ENCODE peak calls at places on chromosome 13, in five cellular contexts. S, T, Z, B and V are unnamed samples.

GRCh38 chr13:99655351-99656091 is 154.2 kb downstream of the TM9SF2 start:
- DNase-seq in S (no peak), Z (no peak), T (no peak), B (no peak), V (no peak)

GRCh38 chr13:92612892-92613291 is 613.7 kb upstream of the GPC6 start:
- DNase-seq in Z (no peak), T (no peak), S (no peak), B (no peak), V (no peak)

GRCh38 chr13:46728777-46729176 is 68.2 kb downstream of the ESD start:
- DNase-seq in S (no peak), B (no peak), Z (no peak), T (no peak), V (no peak)

GRCh38 chr13:75175575-75175974 is 306.4 kb downstream of the TBC1D4 start:
- DNase-seq in S (no peak), Z (no peak), B (no peak), T (no peak), V (no peak)

GRCh38 chr13:51556740-51557139 is 27.5 kb upstream of the WDFY2 start:
- DNase-seq in Z (no peak), S (no peak), T (no peak), B (no peak), V (no peak)

GRCh38 chr13:33642374-33643065 is 175.4 kb upstream of the RFC3 start:
- DNase-seq in S (peak), Z (peak), T (no peak), B (no peak), V (no peak)

GRCh38 chr13:74869846-74870245 is 612.1 kb downstream of the TBC1D4 start:
- DNase-seq in T (no peak), Z (no peak), S (no peak), B (no peak), V (no peak)

GRCh38 chr13:97328222-97328790 is 105.7 kb upstream of the RAP2A start:
- DNase-seq in S (no peak), Z (no peak), T (no peak), B (no peak), V (no peak)

GRCh38 chr13:75687145-75687763 is 51.1 kb downstream of the LMO7 start:
- DNase-seq in T (peak), S (no peak), B (no peak), Z (no peak), V (no peak)

GRCh38 chr13:36432106-36432544 is at the start of gene CCNA1:
- DNase-seq in T (no peak), B (no peak), Z (peak), S (peak), V (no peak)

GRCh38 chr13:59356607-59357006 is 807.1 kb downstream of the DIAPH3 start:
- DNase-seq in B (no peak), S (peak), Z (no peak), T (no peak), V (no peak)

GRCh38 chr13:41917641-41918040 is 43.3 kb downstream of the VWA8 start:
- DNase-seq in S (no peak), T (no peak), B (no peak), Z (no peak), V (no peak)

GRCh38 chr13:51785592-51786424 is 18.2 kb downstream of the DHRS12 start:
- DNase-seq in Z (peak), B (no peak), S (peak), T (no peak), V (no peak)

GRCh38 chr13:89967701-89968100 is 1379.8 kb upstream of the MIR17HG start:
- DNase-seq in Z (no peak), S (no peak), T (no peak), B (no peak), V (no peak)

GRCh38 chr13:23500858-23501257 is 67.4 kb upstream of the SACS start:
- DNase-seq in T (no peak), B (no peak), Z (no peak), S (no peak), V (no peak)

GRCh38 chr13:32443111-32443510 is 15.2 kb upstream of the N4BP2L1 start:
- DNase-seq in Z (no peak), B (no peak), S (no peak), T (no peak), V (no peak)

GRCh38 chr13:47100214-47100853 is 203.5 kb upstream of the HTR2A start:
- DNase-seq in B (no peak), Z (no peak), S (no peak), T (no peak), V (no peak)

GRCh38 chr13:94112227-94112626 is 367.3 kb downstream of the DCT start:
- DNase-seq in Z (no peak), B (no peak), T (no peak), S (no peak), V (no peak)

GRCh38 chr13:73924607-73925006 is 209.6 kb downstream of the KLF12 start:
- DNase-seq in T (no peak), S (no peak), Z (no peak), B (no peak), V (no peak)

GRCh38 chr13:24606486-24607170 is 73.6 kb upstream of the ATP12A start:
- DNase-seq in T (no peak), S (no peak), Z (no peak), B (no peak), V (no peak)

GRCh38 chr13:99698010-99698815 is 196.9 kb downstream of the TM9SF2 start:
- DNase-seq in B (no peak), Z (no peak), T (no peak), S (no peak), V (no peak)

GRCh38 chr13:95463516-95463915 is 89.0 kb upstream of the CLDN10 start:
- DNase-seq in Z (no peak), S (no peak), T (no peak), B (no peak), V (no peak)

GRCh38 chr13:35923347-35923746 is 207.8 kb downstream of the DCLK1 start:
- DNase-seq in T (no peak), B (no peak), Z (no peak), S (peak), V (no peak)

GRCh38 chr13:94696171-94696570 is 16.2 kb downstream of the SOX21 start:
- DNase-seq in S (no peak), Z (no peak), B (no peak), T (no peak), V (no peak)

GRCh38 chr13:113083022-113083373 is 22.6 kb upstream of the F7 start:
- DNase-seq in B (no peak), S (peak), T (no peak), Z (no peak), V (no peak)